ENCODE peak calls at places on chromosome 9, in six cellular contexts. M is T47D, C is OCI-LY7, A is iris pigment epithelial cell, U is right atrium auricular region, F is GM12891. W is an unnamed sample.

GRCh38 chr9:37676411-37676830 is 25.7 kb downstream of the FRMPD1 start:
- DNase-seq in M (no peak), C (no peak), A (no peak), U (no peak), F (no peak), W (no peak)

GRCh38 chr9:95316794-95317118 is 753 bp downstream of the FANCC start:
- DNase-seq in M (peak; percentile 82), C (peak; percentile 76), A (peak; percentile 50), U (no peak), F (peak; percentile 49), W (no peak)

GRCh38 chr9:96495341-96495740 is 45.4 kb downstream of the HABP4 start:
- DNase-seq in M (no peak), C (no peak), A (peak; percentile 93), U (no peak), F (no peak), W (no peak)

GRCh38 chr9:12961276-12961809 is 186.5 kb downstream of the LURAP1L start:
- DNase-seq in M (no peak), C (no peak), A (peak; percentile 37), U (no peak), F (no peak), W (no peak)

GRCh38 chr9:109355564-109356297 is 34.9 kb upstream of the EPB41L4B start:
- DNase-seq in M (no peak), C (no peak), A (no peak), U (no peak), F (no peak), W (no peak)

GRCh38 chr9:98635374-98635773 is 73.4 kb downstream of the GABBR2 start:
- DNase-seq in M (no peak), C (no peak), A (peak; percentile 21), U (no peak), F (no peak), W (no peak)

GRCh38 chr9:108477538-108478006 is 378.2 kb downstream of the ACTL7B start:
- DNase-seq in M (peak; percentile 19), C (no peak), A (peak; percentile 89), U (no peak), F (no peak), W (peak; percentile 80)

GRCh38 chr9:99748251-99748650 is 73.4 kb upstream of the NR4A3 start:
- DNase-seq in M (no peak), C (no peak), A (peak; percentile 57), U (no peak), F (no peak), W (no peak)

GRCh38 chr9:116421006-116421538 is 266.0 kb upstream of the TRIM32 start:
- DNase-seq in M (no peak), C (no peak), A (no peak), U (no peak), F (no peak), W (no peak)

GRCh38 chr9:33818832-33819500 is 2.0 kb downstream of the UBE2R2 start:
- DNase-seq in M (no peak), C (no peak), A (peak; percentile 59), U (no peak), F (no peak), W (no peak)

GRCh38 chr9:126326228-126327015 is at the start of gene MVB12B:
- DNase-seq in M (peak; percentile 46), C (peak; percentile 8), A (peak; percentile 18), U (no peak), F (peak; percentile 67), W (no peak)

GRCh38 chr9:97411440-97411788 is 482 bp upstream of the TDRD7 start:
- DNase-seq in M (no peak), C (no peak), A (no peak), U (no peak), F (no peak), W (no peak)

GRCh38 chr9:98944130-98945074 is 695 bp downstream of the COL15A1 start:
- DNase-seq in M (no peak), C (no peak), A (no peak), U (no peak), F (no peak), W (no peak)

GRCh38 chr9:95820076-95820475 is 55.4 kb upstream of the ERCC6L2 start:
- DNase-seq in M (no peak), C (no peak), A (no peak), U (no peak), F (no peak), W (no peak)

GRCh38 chr9:4228606-4229005 is 71.3 kb downstream of the GLIS3 start:
- DNase-seq in M (peak; percentile 36), C (no peak), A (peak; percentile 67), U (no peak), F (no peak), W (no peak)

GRCh38 chr9:5518937-5519319 is 8.6 kb downstream of the PDCD1LG2 start:
- DNase-seq in M (no peak), C (no peak), A (no peak), U (no peak), F (no peak), W (no peak)

GRCh38 chr9:97773723-97774122 is 76.6 kb upstream of the XPA start:
- DNase-seq in M (no peak), C (no peak), A (peak; percentile 33), U (peak; percentile 83), F (no peak), W (no peak)

GRCh38 chr9:122819326-122819725 is 9.1 kb downstream of the PDCL start:
- DNase-seq in M (no peak), C (no peak), A (peak; percentile 74), U (peak; percentile 54), F (no peak), W (no peak)

GRCh38 chr9:131258186-131258585 is 18.1 kb downstream of the FAM78A start:
- DNase-seq in M (no peak), C (no peak), A (no peak), U (no peak), F (no peak), W (no peak)

GRCh38 chr9:109228093-109228642 is 61.1 kb upstream of the FRRS1L start:
- DNase-seq in M (no peak), C (no peak), A (no peak), U (no peak), F (no peak), W (no peak)

GRCh38 chr9:124110307-124110915 is 98.8 kb downstream of the LHX2 start:
- DNase-seq in M (peak; percentile 91), C (peak; percentile 54), A (peak; percentile 63), U (no peak), F (peak; percentile 49), W (no peak)

GRCh38 chr9:3756071-3756470 is 230.3 kb upstream of the RFX3 start:
- DNase-seq in M (no peak), C (no peak), A (no peak), U (no peak), F (no peak), W (no peak)

W was measured in NCI-H187 treated with DMSO at 0.1 percent for 48 hours.